ENCODE peak calls at places on chromosomes 2 and 18, in four cellular contexts. A is endothelial cell of umbilical vein, M is K562, H is GM12878. E is an unnamed sample.

GRCh38 chr2:101446869-101447268 is 28.0 kb downstream of the RFX8 start:
- DNase-seq in A (no peak), M (no peak), H (no peak), E (peak)

GRCh38 chr2:45288532-45288931 is 279.3 kb upstream of the SIX2 start:
- DNase-seq in A (peak), M (no peak), H (no peak), E (peak)

GRCh38 chr2:200279857-200280256 is 26.6 kb upstream of the SPATS2L start:
- DNase-seq in A (no peak), M (no peak), H (no peak), E (peak)

GRCh38 chr2:28544915-28545589 is 49.2 kb downstream of the PLB1 start:
- DNase-seq in A (no peak), M (no peak), H (no peak), E (peak)

GRCh38 chr2:70214365-70214764 is 23.5 kb upstream of the C2orf42 start:
- DNase-seq in A (no peak), M (no peak), H (no peak), E (no peak)

GRCh38 chr2:23487735-23488492 is 102.9 kb downstream of the KLHL29 start:
- DNase-seq in A (no peak), M (no peak), H (no peak), E (peak)

GRCh38 chr2:171432969-171433762 is 624 bp downstream of the METTL8 start:
- DNase-seq in A (no peak), M (peak), H (no peak), E (peak)

GRCh38 chr2:190551928-190552327 is 17.4 kb upstream of the NEMP2 start:
- DNase-seq in A (no peak), M (no peak), H (no peak), E (no peak)

GRCh38 chr2:126771501-126772195 is 115.7 kb downstream of the GYPC start:
- DNase-seq in A (no peak), M (peak), H (no peak), E (no peak)

GRCh38 chr18:3120356-3120755 is 99.4 kb downstream of the MYOM1 start:
- DNase-seq in A (no peak), M (no peak), H (no peak), E (no peak)
- TF ChIP-seq FOS in A (no peak), M (no peak), H (no peak), E (no peak)

DNA sequence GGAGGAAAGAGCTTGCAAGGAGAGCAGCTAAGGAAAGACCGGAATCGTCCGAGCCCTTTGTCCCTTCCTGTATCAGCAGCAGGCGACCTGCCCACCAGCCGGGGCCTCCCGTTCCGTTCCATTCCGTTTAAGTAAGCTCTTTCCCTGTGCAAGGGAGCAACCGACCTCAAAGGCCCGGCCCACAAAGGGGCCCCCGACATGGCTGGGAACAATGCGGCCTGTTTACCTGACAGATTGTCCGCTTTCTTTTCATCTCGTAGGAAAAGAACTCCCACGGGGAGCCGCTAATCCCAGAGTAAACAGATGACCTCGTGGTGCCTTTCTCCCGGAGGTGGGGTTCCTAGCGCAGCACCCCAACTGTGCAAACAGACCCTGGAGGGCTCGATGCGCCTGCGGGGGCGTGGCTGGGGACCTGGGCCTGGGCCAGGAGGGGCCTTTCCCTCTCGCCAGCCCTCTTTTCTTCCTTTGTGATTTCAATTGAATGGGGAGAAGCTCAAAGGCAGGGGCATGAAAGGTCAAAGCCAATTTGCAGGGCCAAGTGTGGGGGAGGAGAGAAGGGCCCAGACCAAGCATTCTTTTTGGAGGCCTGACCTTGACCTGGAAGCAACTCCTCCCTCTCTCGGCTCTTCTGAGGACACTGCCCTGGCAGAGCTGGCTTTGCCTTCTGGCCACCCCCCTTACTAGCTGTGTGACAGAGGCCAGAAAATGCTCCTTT is 120.2 kb downstream of the INHBB start:
- DNase-seq in A (no peak), M (no peak), H (no peak), E (no peak)
- H3K4me3 ChIP-seq in A (no peak), M (no peak), H (no peak), E (no peak)

GRCh38 chr2:41870948-41871522 is 176.8 kb upstream of the PKDCC start:
- DNase-seq in A (no peak), M (no peak), H (no peak), E (no peak)
- TF ChIP-seq CTCF in A (peak), M (no peak), H (no peak), E (no peak)

GRCh38 chr2:233259745-233260144 is 8.3 kb downstream of the ATG16L1 start:
- DNase-seq in A (no peak), M (no peak), H (no peak), E (peak)
- TF ChIP-seq FOS in A (no peak), M (no peak), H (no peak), E (no peak)

GRCh38 chr18:2823966-2824365 is 22.8 kb upstream of the EMILIN2 start:
- DNase-seq in A (no peak), M (no peak), H (no peak), E (no peak)
- H3K4me3 ChIP-seq in A (no peak), M (no peak), H (no peak), E (no peak)